ENCODE peak calls at places on chromosomes 7 and 10, in six cellular contexts. One of them, this sample, is unnamed.

GRCh38 chr7:73533742-73534141 is 11.6 kb upstream of the BAZ1B start:
- DNase-seq in stomach: no peak
- DNase-seq in heart right ventricle: no peak
- DNase-seq in IMR-90: no peak
- DNase-seq in effector memory CD4-positive, alpha-beta T cell: no peak
- DNase-seq in heart left ventricle: no peak
- DNase-seq in this sample: peak; percentile 39

GRCh38 chr10:129851941-129852650 is 112.0 kb downstream of the EBF3 start:
- DNase-seq in stomach: no peak
- DNase-seq in heart right ventricle: no peak
- DNase-seq in IMR-90: no peak
- DNase-seq in effector memory CD4-positive, alpha-beta T cell: no peak
- DNase-seq in heart left ventricle: no peak
- DNase-seq in this sample: no peak

GRCh38 chr10:84706875-84707274 is 378.5 kb downstream of the CCSER2 start:
- DNase-seq in stomach: no peak
- DNase-seq in heart right ventricle: no peak
- DNase-seq in IMR-90: peak; percentile 8
- DNase-seq in effector memory CD4-positive, alpha-beta T cell: no peak
- DNase-seq in heart left ventricle: no peak
- DNase-seq in this sample: no peak

GRCh38 chr10:48770558-48771089 is 86.0 kb downstream of the WDFY4 start:
- DNase-seq in stomach: no peak
- DNase-seq in heart right ventricle: no peak
- DNase-seq in IMR-90: no peak
- DNase-seq in effector memory CD4-positive, alpha-beta T cell: no peak
- DNase-seq in heart left ventricle: no peak
- DNase-seq in this sample: no peak

GRCh38 chr10:94027197-94027596 is 33.5 kb downstream of the PLCE1 start:
- DNase-seq in stomach: no peak
- DNase-seq in heart right ventricle: no peak
- DNase-seq in IMR-90: peak; percentile 33
- DNase-seq in effector memory CD4-positive, alpha-beta T cell: no peak
- DNase-seq in heart left ventricle: no peak
- DNase-seq in this sample: no peak

GRCh38 chr10:123269675-123270074 is 115.5 kb downstream of the BUB3 start:
- DNase-seq in stomach: no peak
- DNase-seq in heart right ventricle: no peak
- DNase-seq in IMR-90: no peak
- DNase-seq in effector memory CD4-positive, alpha-beta T cell: no peak
- DNase-seq in heart left ventricle: no peak
- DNase-seq in this sample: no peak

GRCh38 chr10:111109506-111110242 is 32.8 kb downstream of the ADRA2A start:
- DNase-seq in stomach: peak; percentile 9
- DNase-seq in heart right ventricle: no peak
- DNase-seq in IMR-90: no peak
- DNase-seq in effector memory CD4-positive, alpha-beta T cell: no peak
- DNase-seq in heart left ventricle: no peak
- DNase-seq in this sample: no peak

GRCh38 chr7:35874881-35875280 is 74.0 kb downstream of the SEPTIN7 start:
- DNase-seq in stomach: no peak
- DNase-seq in heart right ventricle: no peak
- DNase-seq in IMR-90: no peak
- DNase-seq in effector memory CD4-positive, alpha-beta T cell: no peak
- DNase-seq in heart left ventricle: no peak
- DNase-seq in this sample: no peak

GRCh38 chr10:17062493-17063487 is 66.8 kb downstream of the CUBN start:
- DNase-seq in stomach: no peak
- DNase-seq in heart right ventricle: peak; percentile 14
- DNase-seq in IMR-90: peak; percentile 88
- DNase-seq in effector memory CD4-positive, alpha-beta T cell: no peak
- DNase-seq in heart left ventricle: peak; percentile 42
- DNase-seq in this sample: no peak

GRCh38 chr7:40715053-40715430 is 580.2 kb downstream of the SUGCT start:
- DNase-seq in stomach: no peak
- DNase-seq in heart right ventricle: no peak
- DNase-seq in IMR-90: peak; percentile 31
- DNase-seq in effector memory CD4-positive, alpha-beta T cell: no peak
- DNase-seq in heart left ventricle: no peak
- DNase-seq in this sample: no peak

GRCh38 chr10:64041989-64042490 is 520.8 kb downstream of the REEP3 start:
- DNase-seq in stomach: no peak
- DNase-seq in heart right ventricle: no peak
- DNase-seq in IMR-90: no peak
- DNase-seq in effector memory CD4-positive, alpha-beta T cell: no peak
- DNase-seq in heart left ventricle: no peak
- DNase-seq in this sample: no peak

GRCh38 chr7:115749924-115750323 is 280.6 kb downstream of the TFEC start:
- DNase-seq in stomach: no peak
- DNase-seq in heart right ventricle: no peak
- DNase-seq in IMR-90: peak; percentile 0
- DNase-seq in effector memory CD4-positive, alpha-beta T cell: no peak
- DNase-seq in heart left ventricle: no peak
- DNase-seq in this sample: peak; percentile 79

GRCh38 chr10:88125766-88126165 is 262.3 kb downstream of the PTEN start:
- DNase-seq in stomach: no peak
- DNase-seq in heart right ventricle: no peak
- DNase-seq in IMR-90: no peak
- DNase-seq in effector memory CD4-positive, alpha-beta T cell: no peak
- DNase-seq in heart left ventricle: no peak
- DNase-seq in this sample: no peak

GRCh38 chr10:102646610-102647432 is 2.5 kb downstream of the TRIM8 start:
- DNase-seq in stomach: peak; percentile 32
- DNase-seq in heart right ventricle: no peak
- DNase-seq in IMR-90: peak; percentile 55
- DNase-seq in effector memory CD4-positive, alpha-beta T cell: no peak
- DNase-seq in heart left ventricle: peak; percentile 65
- DNase-seq in this sample: peak; percentile 81

GRCh38 chr7:36668080-36668479 is 56.2 kb downstream of the AOAH start:
- DNase-seq in stomach: no peak
- DNase-seq in heart right ventricle: no peak
- DNase-seq in IMR-90: peak; percentile 56
- DNase-seq in effector memory CD4-positive, alpha-beta T cell: no peak
- DNase-seq in heart left ventricle: no peak
- DNase-seq in this sample: no peak

GRCh38 chr10:11345224-11346054 is 266.0 kb downstream of the USP6NL start:
- DNase-seq in stomach: no peak
- DNase-seq in heart right ventricle: no peak
- DNase-seq in IMR-90: no peak
- DNase-seq in effector memory CD4-positive, alpha-beta T cell: no peak
- DNase-seq in heart left ventricle: no peak
- DNase-seq in this sample: peak; percentile 65

GRCh38 chr7:74272305-74273038 is 16.7 kb upstream of the CLIP2 start:
- DNase-seq in stomach: peak; percentile 45
- DNase-seq in heart right ventricle: peak; percentile 77
- DNase-seq in IMR-90: peak; percentile 97
- DNase-seq in effector memory CD4-positive, alpha-beta T cell: no peak
- DNase-seq in heart left ventricle: peak; percentile 90
- DNase-seq in this sample: peak; percentile 85

GRCh38 chr7:54615545-54615944 is 73.4 kb downstream of the VSTM2A start:
- DNase-seq in stomach: no peak
- DNase-seq in heart right ventricle: no peak
- DNase-seq in IMR-90: no peak
- DNase-seq in effector memory CD4-positive, alpha-beta T cell: no peak
- DNase-seq in heart left ventricle: no peak
- DNase-seq in this sample: no peak

DNA sequence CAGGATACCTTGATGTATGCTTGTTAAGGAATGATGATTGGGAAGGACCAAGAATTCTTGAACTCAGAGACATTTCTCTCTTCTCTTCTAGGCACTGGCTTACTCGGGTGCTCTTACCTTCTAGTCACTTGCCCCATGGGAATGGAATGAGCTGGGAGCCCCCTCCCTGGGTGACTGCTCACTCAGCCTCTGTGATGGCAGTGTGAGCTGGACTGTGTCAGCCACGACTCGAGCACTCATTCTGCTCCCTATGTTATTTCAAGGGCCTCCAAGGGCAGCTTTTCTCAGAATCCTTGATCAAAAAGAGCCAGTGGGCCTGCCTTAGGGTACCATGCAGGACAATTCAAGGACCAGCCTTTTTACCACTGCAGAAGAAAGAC is 10.7 kb downstream of the ZDHHC16 start:
- DNase-seq in stomach: no peak
- DNase-seq in heart right ventricle: no peak
- DNase-seq in IMR-90: no peak
- DNase-seq in effector memory CD4-positive, alpha-beta T cell: no peak
- DNase-seq in heart left ventricle: no peak
- DNase-seq in this sample: no peak
- H3K36me3 ChIP-seq in stomach: peaks cover 95% of the 10 kb centered on the region
- H3K36me3 ChIP-seq in heart right ventricle: no peaks in the 10 kb centered on the region
- H3K36me3 ChIP-seq in IMR-90: peaks cover 85% of the 10 kb centered on the region
- H3K36me3 ChIP-seq in effector memory CD4-positive, alpha-beta T cell: peaks cover 62% of the 10 kb centered on the region
- H3K36me3 ChIP-seq in heart left ventricle: peaks cover 98% of the 10 kb centered on the region
- H3K36me3 ChIP-seq in this sample: peaks cover 95% of the 10 kb centered on the region

GRCh38 chr7:99827040-99827778 is 604 bp upstream of the CYP3A43 start:
- DNase-seq in stomach: peak; percentile 48
- DNase-seq in heart right ventricle: no peak
- DNase-seq in IMR-90: no peak
- DNase-seq in effector memory CD4-positive, alpha-beta T cell: no peak
- DNase-seq in heart left ventricle: no peak
- DNase-seq in this sample: no peak
- H3K27ac ChIP-seq in stomach: no peak overlapping the region
- H3K27ac ChIP-seq in heart right ventricle: no peak overlapping the region
- H3K27ac ChIP-seq in IMR-90: no peak overlapping the region
- H3K27ac ChIP-seq in effector memory CD4-positive, alpha-beta T cell: no peak overlapping the region
- H3K27ac ChIP-seq in heart left ventricle: no peak overlapping the region
- H3K27ac ChIP-seq in this sample: no peak overlapping the region

GRCh38 chr10:127043312-127043711 is 138.1 kb downstream of the DOCK1 start:
- DNase-seq in stomach: no peak
- DNase-seq in heart right ventricle: no peak
- DNase-seq in IMR-90: no peak
- DNase-seq in effector memory CD4-positive, alpha-beta T cell: no peak
- DNase-seq in heart left ventricle: no peak
- DNase-seq in this sample: no peak
- H3K36me3 ChIP-seq in stomach: peaks cover 76% of the 10 kb centered on the region
- H3K36me3 ChIP-seq in heart right ventricle: no peaks in the 10 kb centered on the region
- H3K36me3 ChIP-seq in IMR-90: peaks cover 50% of the 10 kb centered on the region
- H3K36me3 ChIP-seq in effector memory CD4-positive, alpha-beta T cell: no peaks in the 10 kb centered on the region
- H3K36me3 ChIP-seq in heart left ventricle: peaks cover 50% of the 10 kb centered on the region
- H3K36me3 ChIP-seq in this sample: peaks cover 61% of the 10 kb centered on the region

GRCh38 chr10:45513586-45513985 is 139.6 kb downstream of the ALOX5 start:
- DNase-seq in stomach: no peak
- DNase-seq in heart right ventricle: no peak
- DNase-seq in IMR-90: no peak
- DNase-seq in effector memory CD4-positive, alpha-beta T cell: no peak
- DNase-seq in heart left ventricle: no peak
- DNase-seq in this sample: no peak

GRCh38 chr10:45514283-45515270 is 140.6 kb downstream of the ALOX5 start:
- DNase-seq in stomach: no peak
- DNase-seq in heart right ventricle: no peak
- DNase-seq in IMR-90: peak; percentile 43
- DNase-seq in effector memory CD4-positive, alpha-beta T cell: no peak
- DNase-seq in heart left ventricle: no peak
- DNase-seq in this sample: no peak

GRCh38 chr10:45505336-45505735 is 131.3 kb downstream of the ALOX5 start:
- DNase-seq in stomach: no peak
- DNase-seq in heart right ventricle: no peak
- DNase-seq in IMR-90: no peak
- DNase-seq in effector memory CD4-positive, alpha-beta T cell: no peak
- DNase-seq in heart left ventricle: no peak
- DNase-seq in this sample: no peak

GRCh38 chr10:45509491-45509890 is 135.5 kb downstream of the ALOX5 start:
- DNase-seq in stomach: no peak
- DNase-seq in heart right ventricle: no peak
- DNase-seq in IMR-90: no peak
- DNase-seq in effector memory CD4-positive, alpha-beta T cell: no peak
- DNase-seq in heart left ventricle: no peak
- DNase-seq in this sample: no peak
- H3K27ac ChIP-seq in stomach: no peak overlapping the region
- H3K27ac ChIP-seq in heart right ventricle: no peak overlapping the region
- H3K27ac ChIP-seq in IMR-90: no peak overlapping the region
- H3K27ac ChIP-seq in effector memory CD4-positive, alpha-beta T cell: no peak overlapping the region
- H3K27ac ChIP-seq in heart left ventricle: no peak overlapping the region
- H3K27ac ChIP-seq in this sample: no peak overlapping the region

GRCh38 chr7:26202019-26202985 is 757 bp downstream of the CBX3 start:
- DNase-seq in stomach: peak; percentile 38
- DNase-seq in heart right ventricle: peak; percentile 66
- DNase-seq in IMR-90: no peak
- DNase-seq in effector memory CD4-positive, alpha-beta T cell: no peak
- DNase-seq in heart left ventricle: peak; percentile 67
- DNase-seq in this sample: peak; percentile 70
- H3K36me3 ChIP-seq in stomach: peaks cover 19% of the 10 kb centered on the region
- H3K36me3 ChIP-seq in heart right ventricle: no peaks in the 10 kb centered on the region
- H3K36me3 ChIP-seq in IMR-90: peaks cover 10% of the 10 kb centered on the region
- H3K36me3 ChIP-seq in effector memory CD4-positive, alpha-beta T cell: peaks cover 30% of the 10 kb centered on the region
- H3K36me3 ChIP-seq in heart left ventricle: peaks cover 38% of the 10 kb centered on the region
- H3K36me3 ChIP-seq in this sample: peaks cover 27% of the 10 kb centered on the region

GRCh38 chr7:44754802-44755697 is 6.4 kb downstream of the ZMIZ2 start:
- DNase-seq in stomach: no peak
- DNase-seq in heart right ventricle: no peak
- DNase-seq in IMR-90: no peak
- DNase-seq in effector memory CD4-positive, alpha-beta T cell: no peak
- DNase-seq in heart left ventricle: no peak
- DNase-seq in this sample: no peak
- H3K27ac ChIP-seq in stomach: no peak overlapping the region
- H3K27ac ChIP-seq in heart right ventricle: peak overlapping the region; percentile 44
- H3K27ac ChIP-seq in IMR-90: no peak overlapping the region
- H3K27ac ChIP-seq in effector memory CD4-positive, alpha-beta T cell: no peak overlapping the region
- H3K27ac ChIP-seq in heart left ventricle: peak overlapping the region; percentile 51
- H3K27ac ChIP-seq in this sample: peak overlapping the region; percentile 60

GRCh38 chr7:44116087-44116788 is 7.1 kb downstream of the POLD2 start:
- DNase-seq in stomach: no peak
- DNase-seq in heart right ventricle: no peak
- DNase-seq in IMR-90: no peak
- DNase-seq in effector memory CD4-positive, alpha-beta T cell: no peak
- DNase-seq in heart left ventricle: no peak
- DNase-seq in this sample: no peak
- H3K36me3 ChIP-seq in stomach: peaks cover 99% of the 10 kb centered on the region
- H3K36me3 ChIP-seq in heart right ventricle: no peaks in the 10 kb centered on the region
- H3K36me3 ChIP-seq in IMR-90: peaks cover 44% of the 10 kb centered on the region
- H3K36me3 ChIP-seq in effector memory CD4-positive, alpha-beta T cell: peaks cover 36% of the 10 kb centered on the region
- H3K36me3 ChIP-seq in heart left ventricle: peaks cover 61% of the 10 kb centered on the region
- H3K36me3 ChIP-seq in this sample: peaks cover 72% of the 10 kb centered on the region